ENCODE peak calls at places on chromosomes 3 and 15, in six cellular contexts. N is kidney glomerular epithelial cell; D is EL; T is RPMI8226; W is stimulated activated CD4-positive, alpha-beta T cell treated with anti-CD3 and anti-CD28 coated beads, Interleukin-4, amount 100 ng/mL, for 1 hour; C is H9. H is an unnamed sample.

GRCh38 chr3:98022978-98023820 is 11.9 kb downstream of the GABRR3 start:
- DNase-seq in T (peak), C (peak), W (peak), D (peak), N (peak), H (no peak)

GRCh38 chr3:191518861-191519260 is 57.9 kb downstream of the PYDC2 start:
- DNase-seq in N (no peak), T (no peak), D (no peak), W (no peak), C (no peak), H (no peak)

GRCh38 chr3:122258757-122259371 is 66.2 kb upstream of the CSTA start:
- DNase-seq in C (peak), T (peak), W (peak), N (peak), D (peak), H (no peak)

GRCh38 chr3:108387065-108387464 is 90.7 kb downstream of the HHLA2 start:
- DNase-seq in C (no peak), D (no peak), T (no peak), N (no peak), W (no peak), H (no peak)

GRCh38 chr3:38136272-38136806 is 588 bp downstream of the ACAA1 start:
- DNase-seq in T (peak), W (no peak), C (no peak), N (no peak), D (peak), H (no peak)

GRCh38 chr15:44194397-44195150 is 497 bp downstream of the FRMD5 start:
- DNase-seq in C (no peak), T (no peak), D (peak), W (peak), N (peak), H (no peak)

GRCh38 chr3:8734908-8735307 is 1.3 kb downstream of the CAV3 start:
- DNase-seq in D (no peak), T (no peak), N (no peak), W (no peak), C (no peak), H (no peak)

GRCh38 chr15:89090791-89091666 is 2.8 kb downstream of the ABHD2 start:
- DNase-seq in T (peak), W (peak), N (peak), D (peak), C (no peak), H (no peak)

GRCh38 chr3:133103706-133104105 is 65.5 kb downstream of the TMEM108 start:
- DNase-seq in C (no peak), T (no peak), N (no peak), D (no peak), W (no peak), H (no peak)

GRCh38 chr3:129740120-129740519 is 133.6 kb upstream of the PLXND1 start:
- DNase-seq in D (no peak), C (no peak), N (no peak), W (no peak), T (no peak), H (no peak)

GRCh38 chr15:79881254-79881653 is 15.6 kb downstream of the MTHFS start:
- DNase-seq in D (no peak), T (no peak), C (no peak), N (no peak), W (no peak), H (no peak)

GRCh38 chr3:42735609-42736008 is 33.0 kb upstream of the HHATL start:
- DNase-seq in T (no peak), N (no peak), W (no peak), C (peak), D (no peak), H (no peak)

GRCh38 chr3:195582947-195583346 is 793 bp downstream of the APOD start:
- DNase-seq in W (no peak), C (peak), D (no peak), N (no peak), T (no peak), H (no peak)

GRCh38 chr15:77029166-77030041 is 34.5 kb downstream of the PSTPIP1 start:
- DNase-seq in N (no peak), C (peak), T (no peak), D (no peak), W (peak), H (no peak)

GRCh38 chr3:58306662-58307286 is 454 bp downstream of the HTD2 start:
- DNase-seq in W (peak), N (peak), T (peak), D (peak), C (peak), H (no peak)

GRCh38 chr3:14508966-14509795 is 31.0 kb downstream of the GRIP2 start:
- DNase-seq in T (peak), D (peak), N (peak), C (peak), W (peak), H (no peak)

GRCh38 chr3:128378631-128379347 is 87.9 kb downstream of the DNAJB8 start:
- DNase-seq in T (no peak), N (peak), C (no peak), W (no peak), D (peak), H (no peak)

GRCh38 chr3:89372456-89372855 is 265.0 kb downstream of the EPHA3 start:
- DNase-seq in W (no peak), N (peak), T (no peak), C (no peak), D (no peak), H (no peak)

GRCh38 chr3:139353920-139354556 is 10.2 kb downstream of the MRPS22 start:
- DNase-seq in N (peak), C (no peak), D (peak), T (peak), W (no peak), H (no peak)

GRCh38 chr3:39383190-39383912 is at the start of gene SLC25A38:
- DNase-seq in T (peak), D (peak), C (peak), N (no peak), W (peak), H (no peak)

GRCh38 chr15:39400821-39401550 is 179.9 kb upstream of the THBS1 start:
- DNase-seq in D (peak), T (no peak), W (no peak), C (no peak), N (no peak), H (no peak)

GRCh38 chr15:85337398-85338074 is 42.9 kb upstream of the AKAP13 start:
- DNase-seq in T (no peak), W (no peak), C (no peak), D (no peak), N (no peak), H (no peak)

GRCh38 chr15:72136170-72137051 is 18.2 kb downstream of the SENP8 start:
- DNase-seq in T (no peak), W (no peak), N (peak), C (no peak), D (no peak), H (no peak)

H was measured in keratinocyte.